ENCODE peak calls at places on chromosomes 13 and 19, in nine cellular contexts. One of them, this sample, is unnamed.

GRCh38 chr19:13918726-13919411 is 12.9 kb downstream of the CC2D1A start:
- DNase-seq in cardiac muscle cell: no peak
- DNase-seq in heart right ventricle: no peak
- DNase-seq in IMR-90: no peak
- DNase-seq in ovary: no peak
- DNase-seq in left ventricle myocardium inferior: no peak
- DNase-seq in cardiac fibroblast: no peak
- DNase-seq in endodermal cell: no peak
- DNase-seq in colonic mucosa: no peak
- DNase-seq in this sample: no peak

GRCh38 chr13:72062566-72062965 is 195.6 kb upstream of the DACH1 start:
- DNase-seq in IMR-90: no peak
- DNase-seq in ovary: no peak
- DNase-seq in cardiac muscle cell: no peak
- DNase-seq in colonic mucosa: peak
- DNase-seq in heart right ventricle: no peak
- DNase-seq in endodermal cell: peak
- DNase-seq in left ventricle myocardium inferior: peak
- DNase-seq in cardiac fibroblast: no peak
- DNase-seq in this sample: no peak

GRCh38 chr19:49119411-49120324 is at the start of gene PPFIA3:
- DNase-seq in endodermal cell: peak
- DNase-seq in left ventricle myocardium inferior: peak
- DNase-seq in heart right ventricle: peak
- DNase-seq in cardiac fibroblast: peak
- DNase-seq in IMR-90: peak
- DNase-seq in cardiac muscle cell: peak
- DNase-seq in ovary: peak
- DNase-seq in colonic mucosa: peak
- DNase-seq in this sample: no peak

GRCh38 chr19:5122671-5123409 is 153.9 kb downstream of the KDM4B start:
- DNase-seq in heart right ventricle: no peak
- DNase-seq in cardiac muscle cell: no peak
- DNase-seq in IMR-90: no peak
- DNase-seq in left ventricle myocardium inferior: no peak
- DNase-seq in cardiac fibroblast: no peak
- DNase-seq in colonic mucosa: no peak
- DNase-seq in ovary: no peak
- DNase-seq in endodermal cell: no peak
- DNase-seq in this sample: no peak

GRCh38 chr13:23352161-23352560 is 81.3 kb downstream of the SACS start:
- DNase-seq in colonic mucosa: no peak
- DNase-seq in IMR-90: no peak
- DNase-seq in cardiac muscle cell: no peak
- DNase-seq in endodermal cell: no peak
- DNase-seq in ovary: no peak
- DNase-seq in cardiac fibroblast: no peak
- DNase-seq in left ventricle myocardium inferior: no peak
- DNase-seq in heart right ventricle: no peak
- DNase-seq in this sample: no peak

GRCh38 chr19:34808566-34808965 is 35.6 kb upstream of the ZNF599 start:
- DNase-seq in endodermal cell: no peak
- DNase-seq in cardiac muscle cell: no peak
- DNase-seq in cardiac fibroblast: peak
- DNase-seq in IMR-90: peak
- DNase-seq in ovary: no peak
- DNase-seq in heart right ventricle: no peak
- DNase-seq in colonic mucosa: no peak
- DNase-seq in left ventricle myocardium inferior: no peak
- DNase-seq in this sample: peak

GRCh38 chr13:87120476-87120875 is 550.7 kb upstream of the SLITRK5 start:
- DNase-seq in cardiac fibroblast: no peak
- DNase-seq in IMR-90: peak
- DNase-seq in left ventricle myocardium inferior: no peak
- DNase-seq in heart right ventricle: no peak
- DNase-seq in ovary: no peak
- DNase-seq in colonic mucosa: no peak
- DNase-seq in cardiac muscle cell: no peak
- DNase-seq in endodermal cell: no peak
- DNase-seq in this sample: no peak

GRCh38 chr19:45100797-45101196 is 7.8 kb downstream of the PPP1R37 start:
- DNase-seq in cardiac fibroblast: no peak
- DNase-seq in ovary: no peak
- DNase-seq in left ventricle myocardium inferior: no peak
- DNase-seq in cardiac muscle cell: no peak
- DNase-seq in IMR-90: peak
- DNase-seq in endodermal cell: peak
- DNase-seq in colonic mucosa: no peak
- DNase-seq in heart right ventricle: no peak
- DNase-seq in this sample: no peak

GRCh38 chr13:97116754-97117153 is 105.4 kb upstream of the MBNL2 start:
- DNase-seq in endodermal cell: peak
- DNase-seq in heart right ventricle: peak
- DNase-seq in IMR-90: peak
- DNase-seq in left ventricle myocardium inferior: no peak
- DNase-seq in ovary: no peak
- DNase-seq in cardiac muscle cell: peak
- DNase-seq in colonic mucosa: no peak
- DNase-seq in cardiac fibroblast: peak
- DNase-seq in this sample: no peak

GRCh38 chr13:111152836-111153235 is 37.7 kb downstream of the ARHGEF7 start:
- DNase-seq in heart right ventricle: no peak
- DNase-seq in cardiac muscle cell: peak
- DNase-seq in IMR-90: no peak
- DNase-seq in cardiac fibroblast: peak
- DNase-seq in ovary: no peak
- DNase-seq in colonic mucosa: peak
- DNase-seq in endodermal cell: no peak
- DNase-seq in left ventricle myocardium inferior: no peak
- DNase-seq in this sample: peak

GRCh38 chr13:111158136-111158805 is 43.2 kb downstream of the ARHGEF7 start:
- DNase-seq in ovary: no peak
- DNase-seq in endodermal cell: no peak
- DNase-seq in left ventricle myocardium inferior: no peak
- DNase-seq in colonic mucosa: no peak
- DNase-seq in IMR-90: no peak
- DNase-seq in cardiac fibroblast: peak
- DNase-seq in heart right ventricle: no peak
- DNase-seq in cardiac muscle cell: no peak
- DNase-seq in this sample: no peak

GRCh38 chr13:111156421-111156820 is 41.3 kb downstream of the ARHGEF7 start:
- DNase-seq in ovary: no peak
- DNase-seq in endodermal cell: no peak
- DNase-seq in cardiac fibroblast: peak
- DNase-seq in left ventricle myocardium inferior: no peak
- DNase-seq in cardiac muscle cell: no peak
- DNase-seq in heart right ventricle: no peak
- DNase-seq in colonic mucosa: no peak
- DNase-seq in IMR-90: no peak
- DNase-seq in this sample: no peak

GRCh38 chr13:111153977-111154332 is 38.8 kb downstream of the ARHGEF7 start:
- DNase-seq in endodermal cell: no peak
- DNase-seq in left ventricle myocardium inferior: peak
- DNase-seq in heart right ventricle: no peak
- DNase-seq in ovary: no peak
- DNase-seq in IMR-90: no peak
- DNase-seq in colonic mucosa: peak
- DNase-seq in cardiac muscle cell: no peak
- DNase-seq in cardiac fibroblast: no peak
- DNase-seq in this sample: no peak

DNA sequence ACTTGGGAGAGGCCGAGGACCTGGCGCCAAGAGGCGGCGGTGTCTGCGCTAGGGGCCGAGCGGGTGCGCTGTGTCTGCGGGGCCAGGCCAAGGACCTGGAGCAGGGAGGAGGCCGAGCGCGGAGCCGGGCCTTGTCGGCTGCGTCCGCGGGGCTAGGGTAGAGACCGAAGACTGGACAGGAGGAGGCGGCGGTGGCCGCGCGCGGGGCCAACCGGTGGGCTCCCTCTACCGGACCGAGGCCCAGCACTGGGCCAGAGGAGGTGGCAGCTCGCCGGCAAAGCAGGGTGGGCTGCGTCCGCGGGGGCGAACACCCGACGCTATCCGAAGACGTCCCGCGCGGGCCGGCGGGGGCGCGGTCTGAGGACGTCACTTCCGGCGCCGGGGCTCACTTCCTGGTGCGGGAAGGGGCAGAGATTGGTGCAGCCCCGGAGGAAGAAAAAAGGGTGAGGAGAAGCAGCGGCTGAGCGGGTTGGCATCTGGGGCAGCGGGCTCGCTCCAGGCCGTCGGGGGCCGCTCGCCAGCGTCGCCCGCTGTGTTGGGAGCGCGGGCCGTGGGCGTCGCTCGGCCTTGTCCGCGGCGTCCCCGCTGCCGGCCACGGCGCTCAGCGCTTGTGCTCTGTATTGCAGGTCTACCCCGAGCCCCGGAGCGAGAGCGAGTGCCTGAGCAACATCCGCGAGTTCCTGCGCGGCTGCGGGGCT is 38.3 kb downstream of the ARHGEF7 start:
- DNase-seq in cardiac muscle cell: peak
- DNase-seq in cardiac fibroblast: peak
- DNase-seq in left ventricle myocardium inferior: peak
- DNase-seq in endodermal cell: peak
- DNase-seq in heart right ventricle: peak
- DNase-seq in IMR-90: peak
- DNase-seq in ovary: peak
- DNase-seq in colonic mucosa: peak
- DNase-seq in this sample: no peak
- TF ChIP-seq CTCF in cardiac muscle cell: peak
- TF ChIP-seq CTCF in cardiac fibroblast: no peak
- TF ChIP-seq CTCF in left ventricle myocardium inferior: peak
- TF ChIP-seq CTCF in endodermal cell: peak
- TF ChIP-seq CTCF in heart right ventricle: peak
- TF ChIP-seq CTCF in IMR-90: peak
- TF ChIP-seq CTCF in ovary: peak
- TF ChIP-seq CTCF in colonic mucosa: no peak
- TF ChIP-seq CTCF in this sample: peak

DNA sequence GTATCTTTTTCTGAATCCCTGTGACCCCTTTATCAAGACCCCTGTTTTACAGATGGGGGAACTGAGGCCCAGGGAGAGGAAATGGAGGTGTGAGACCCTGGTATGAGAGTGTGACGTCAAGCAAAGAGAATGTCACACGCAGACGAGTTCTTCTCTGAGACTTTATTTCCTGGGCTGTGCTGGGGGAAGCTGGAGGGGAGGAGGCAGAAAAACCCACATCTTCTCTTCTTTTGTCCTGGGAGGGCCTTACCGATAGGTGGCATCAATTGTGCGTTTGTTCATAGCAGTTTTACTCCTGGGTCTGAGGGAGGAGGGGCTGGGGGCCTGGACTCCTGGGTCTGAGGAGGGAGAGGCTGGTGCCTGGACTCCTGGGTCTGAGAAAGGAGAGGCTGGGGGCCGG is 4.9 kb upstream of the KLK15 start:
- DNase-seq in ovary: no peak
- DNase-seq in heart right ventricle: no peak
- DNase-seq in IMR-90: no peak
- DNase-seq in endodermal cell: peak
- DNase-seq in left ventricle myocardium inferior: no peak
- DNase-seq in cardiac fibroblast: no peak
- DNase-seq in colonic mucosa: no peak
- DNase-seq in cardiac muscle cell: no peak
- DNase-seq in this sample: no peak
- H3K4me3 ChIP-seq in ovary: no peak
- H3K4me3 ChIP-seq in heart right ventricle: no peak
- H3K4me3 ChIP-seq in IMR-90: no peak
- H3K4me3 ChIP-seq in endodermal cell: no peak
- H3K4me3 ChIP-seq in left ventricle myocardium inferior: no peak
- H3K4me3 ChIP-seq in cardiac fibroblast: no peak
- H3K4me3 ChIP-seq in colonic mucosa: no peak
- H3K4me3 ChIP-seq in cardiac muscle cell: no peak
- H3K4me3 ChIP-seq in this sample: no peak

DNA sequence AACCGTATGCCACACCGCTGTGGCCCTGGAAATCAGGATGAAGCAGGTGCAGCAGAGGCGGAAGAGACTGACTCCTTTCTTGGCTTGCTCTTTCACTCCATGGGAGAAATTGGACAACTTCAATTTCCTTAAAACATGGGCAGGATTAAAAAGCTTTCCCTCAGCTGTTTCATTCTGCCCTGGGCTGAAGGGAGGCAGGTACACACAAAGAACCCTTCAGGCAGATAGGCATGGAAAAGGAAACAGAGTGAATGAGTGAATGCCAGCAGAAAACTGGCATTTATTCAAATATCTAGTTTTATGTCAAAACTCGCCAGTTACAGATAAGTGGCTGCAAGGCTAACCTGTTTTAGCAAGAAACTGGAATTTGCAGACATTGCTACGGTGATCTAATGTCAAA is 71.0 kb upstream of the SLC15A1 start:
- DNase-seq in colonic mucosa: no peak
- DNase-seq in cardiac muscle cell: no peak
- DNase-seq in endodermal cell: no peak
- DNase-seq in cardiac fibroblast: peak
- DNase-seq in heart right ventricle: no peak
- DNase-seq in left ventricle myocardium inferior: no peak
- DNase-seq in IMR-90: no peak
- DNase-seq in ovary: no peak
- DNase-seq in this sample: no peak
- TF ChIP-seq CTCF in colonic mucosa: no peak
- TF ChIP-seq CTCF in cardiac muscle cell: no peak
- TF ChIP-seq CTCF in endodermal cell: no peak
- TF ChIP-seq CTCF in cardiac fibroblast: no peak
- TF ChIP-seq CTCF in heart right ventricle: no peak
- TF ChIP-seq CTCF in left ventricle myocardium inferior: no peak
- TF ChIP-seq CTCF in IMR-90: no peak
- TF ChIP-seq CTCF in ovary: no peak
- TF ChIP-seq CTCF in this sample: no peak

GRCh38 chr13:66560189-66560588 is 669.9 kb downstream of the PCDH9 start:
- DNase-seq in cardiac fibroblast: no peak
- DNase-seq in left ventricle myocardium inferior: no peak
- DNase-seq in endodermal cell: no peak
- DNase-seq in cardiac muscle cell: no peak
- DNase-seq in ovary: no peak
- DNase-seq in IMR-90: no peak
- DNase-seq in colonic mucosa: no peak
- DNase-seq in heart right ventricle: no peak
- DNase-seq in this sample: no peak

GRCh38 chr13:66560991-66561390 is 669.1 kb downstream of the PCDH9 start:
- DNase-seq in heart right ventricle: no peak
- DNase-seq in left ventricle myocardium inferior: no peak
- DNase-seq in IMR-90: no peak
- DNase-seq in colonic mucosa: no peak
- DNase-seq in ovary: no peak
- DNase-seq in cardiac fibroblast: no peak
- DNase-seq in endodermal cell: no peak
- DNase-seq in cardiac muscle cell: no peak
- DNase-seq in this sample: no peak

GRCh38 chr13:66565261-66565660 is 664.9 kb downstream of the PCDH9 start:
- DNase-seq in ovary: no peak
- DNase-seq in IMR-90: no peak
- DNase-seq in endodermal cell: no peak
- DNase-seq in cardiac muscle cell: no peak
- DNase-seq in left ventricle myocardium inferior: no peak
- DNase-seq in colonic mucosa: no peak
- DNase-seq in cardiac fibroblast: no peak
- DNase-seq in heart right ventricle: no peak
- DNase-seq in this sample: no peak

GRCh38 chr13:66562054-66562453 is 668.1 kb downstream of the PCDH9 start:
- DNase-seq in ovary: no peak
- DNase-seq in left ventricle myocardium inferior: no peak
- DNase-seq in cardiac muscle cell: no peak
- DNase-seq in colonic mucosa: no peak
- DNase-seq in cardiac fibroblast: no peak
- DNase-seq in endodermal cell: no peak
- DNase-seq in IMR-90: no peak
- DNase-seq in heart right ventricle: no peak
- DNase-seq in this sample: no peak

GRCh38 chr13:66563076-66563475 is 667.1 kb downstream of the PCDH9 start:
- DNase-seq in colonic mucosa: no peak
- DNase-seq in heart right ventricle: no peak
- DNase-seq in IMR-90: peak
- DNase-seq in ovary: no peak
- DNase-seq in cardiac muscle cell: no peak
- DNase-seq in endodermal cell: no peak
- DNase-seq in left ventricle myocardium inferior: no peak
- DNase-seq in cardiac fibroblast: no peak
- DNase-seq in this sample: no peak
- H3K4me3 ChIP-seq in colonic mucosa: no peak
- H3K4me3 ChIP-seq in heart right ventricle: no peak
- H3K4me3 ChIP-seq in IMR-90: no peak
- H3K4me3 ChIP-seq in ovary: no peak
- H3K4me3 ChIP-seq in cardiac muscle cell: no peak
- H3K4me3 ChIP-seq in endodermal cell: peak
- H3K4me3 ChIP-seq in left ventricle myocardium inferior: no peak
- H3K4me3 ChIP-seq in cardiac fibroblast: no peak
- H3K4me3 ChIP-seq in this sample: no peak

This sample was measured in epithelial cell of proximal tubule.